ENCODE peak calls at places on chromosomes 13 and 19, in nine cellular contexts. M is left colon; X is NCI-H1105; I is choroid plexus epithelial cell; S is stimulated activated CD4-positive, alpha-beta T cell treated with anti-CD3 and anti-CD28 coated beads, Interleukin-4, amount 100 ng/mL, for 48 hours; V is mesenteric fat pad; B is T-helper 2 cell; F is body of pancreas; G is posterior cingulate gyrus. W is an unnamed sample.

GRCh38 chr13:112814905-112815585 is 125.2 kb downstream of the ATP11A start:
- DNase-seq in M (no peak), B (no peak), I (no peak), G (no peak), X (no peak), S (no peak), V (peak), F (no peak), W (peak)

GRCh38 chr13:47665041-47665440 is 336.0 kb downstream of the SUCLA2 start:
- DNase-seq in V (no peak), X (no peak), M (no peak), S (no peak), B (no peak), F (no peak), G (no peak), I (no peak), W (no peak)

GRCh38 chr19:16327911-16328823 is 3.5 kb downstream of the KLF2 start:
- DNase-seq in F (peak), M (peak), I (peak), B (peak), G (peak), X (no peak), V (no peak), S (no peak), W (no peak)

GRCh38 chr19:750640-751423 is at the start of gene MISP:
- DNase-seq in B (no peak), I (no peak), M (peak), F (peak), S (no peak), V (no peak), G (no peak), X (peak), W (no peak)

GRCh38 chr19:18304496-18305312 is 18.2 kb downstream of the LSM4 start:
- DNase-seq in X (no peak), B (peak), G (peak), V (peak), I (peak), M (peak), S (peak), F (peak), W (peak)

GRCh38 chr19:45038931-45039893 is at the start of gene CLASRP:
- DNase-seq in G (peak), I (peak), X (peak), B (peak), F (peak), S (peak), V (peak), M (peak), W (peak)

GRCh38 chr13:19864018-19864338 is 529 bp upstream of the ZMYM5 start:
- DNase-seq in F (peak), M (peak), B (peak), X (no peak), V (peak), I (peak), S (peak), G (peak), W (peak)

GRCh38 chr13:48000559-48001126 is 430 bp downstream of the SUCLA2 start:
- DNase-seq in V (no peak), B (no peak), X (no peak), F (peak), G (no peak), S (no peak), I (peak), M (no peak), W (no peak)

GRCh38 chr13:63025741-63026140 is 1610.1 kb upstream of the PCDH20 start:
- DNase-seq in S (no peak), M (no peak), I (no peak), G (no peak), V (no peak), B (no peak), F (no peak), X (no peak), W (no peak)

GRCh38 chr19:56732974-56733373 is 61.4 kb upstream of the ZNF835 start:
- DNase-seq in F (no peak), S (no peak), X (no peak), V (no peak), G (no peak), M (no peak), B (no peak), I (no peak), W (no peak)

GRCh38 chr19:35512831-35513230 is 618 bp downstream of the DMKN start:
- DNase-seq in I (no peak), B (no peak), X (no peak), V (no peak), M (no peak), F (no peak), S (no peak), G (no peak), W (no peak)

GRCh38 chr13:109243311-109243951 is 543.0 kb downstream of the IRS2 start:
- DNase-seq in M (no peak), F (peak), S (no peak), V (no peak), I (peak), G (no peak), X (no peak), B (no peak), W (no peak)

GRCh38 chr19:8607386-8607785 is 3.1 kb downstream of the ADAMTS10 start:
- DNase-seq in M (no peak), G (no peak), X (no peak), B (no peak), I (peak), V (no peak), F (no peak), S (no peak), W (no peak)

GRCh38 chr19:49907745-49908446 is 11.2 kb upstream of the IL4I1 start:
- DNase-seq in S (no peak), V (no peak), X (no peak), B (no peak), G (no peak), I (no peak), M (no peak), F (no peak), W (no peak)

GRCh38 chr13:32031815-32032345 is 306 bp downstream of the FRY start:
- DNase-seq in F (no peak), M (no peak), X (no peak), S (no peak), B (no peak), G (no peak), V (no peak), I (no peak), W (no peak)

GRCh38 chr19:42253245-42254082 is 1.5 kb downstream of the ERF start:
- DNase-seq in F (peak), V (no peak), X (no peak), I (peak), M (peak), B (peak), S (peak), G (no peak), W (peak)

GRCh38 chr19:46487802-46488445 is 7.7 kb downstream of the PNMA8B start:
- DNase-seq in M (no peak), S (peak), F (peak), X (peak), G (peak), I (peak), V (no peak), B (peak), W (peak)

GRCh38 chr19:43695985-43696729 is 19.7 kb upstream of the IRGC start:
- DNase-seq in S (no peak), I (no peak), M (no peak), B (no peak), V (no peak), G (no peak), F (no peak), X (no peak), W (no peak)

GRCh38 chr19:8567522-8568172 is 9.6 kb downstream of the MYO1F start:
- DNase-seq in G (no peak), X (no peak), S (no peak), V (no peak), I (no peak), F (peak), M (peak), B (no peak), W (no peak)

GRCh38 chr13:50588736-50589135 is 254.8 kb downstream of the DLEU7 start:
- DNase-seq in F (no peak), S (no peak), I (no peak), X (no peak), M (no peak), V (no peak), G (no peak), B (no peak), W (no peak)

GRCh38 chr19:5953680-5954213 is 24.2 kb downstream of the RANBP3 start:
- DNase-seq in B (no peak), M (no peak), X (no peak), G (no peak), F (no peak), V (no peak), S (peak), I (no peak), W (no peak)

GRCh38 chr13:101289764-101290163 is 126.5 kb downstream of the NALCN start:
- DNase-seq in F (peak), G (peak), X (peak), V (no peak), S (no peak), I (peak), M (no peak), B (no peak), W (peak)

GRCh38 chr19:32824906-32825608 is 44.5 kb downstream of the SLC7A9 start:
- DNase-seq in I (no peak), F (no peak), S (no peak), G (no peak), X (no peak), V (peak), B (no peak), M (no peak), W (no peak)

GRCh38 chr13:84574851-84575250 is 692.6 kb upstream of the SLITRK1 start:
- DNase-seq in M (no peak), F (no peak), I (peak), V (no peak), X (no peak), G (no peak), S (no peak), B (no peak), W (no peak)

GRCh38 chr13:64272681-64273080 is 2857.0 kb upstream of the PCDH20 start:
- DNase-seq in S (no peak), F (no peak), M (no peak), V (no peak), B (no peak), G (no peak), X (no peak), I (peak), W (no peak)

GRCh38 chr19:48842744-48843162 is 6.5 kb upstream of the HSD17B14 start:
- DNase-seq in F (peak), I (peak), M (no peak), V (no peak), G (no peak), B (peak), X (peak), S (peak), W (peak)

GRCh38 chr19:15479391-15480345 is at the start of gene PGLYRP2:
- DNase-seq in B (no peak), M (no peak), I (no peak), X (no peak), S (no peak), G (peak), F (peak), V (no peak), W (no peak)

GRCh38 chr13:77533875-77534788 is 1.4 kb upstream of the SCEL start:
- DNase-seq in X (no peak), I (no peak), B (no peak), V (no peak), G (no peak), M (no peak), S (no peak), F (no peak), W (no peak)